ENCODE peak calls at places on chromosomes 4 and X, in eight cellular contexts. One of them, this sample, is unnamed.

GRCh38 chrX:38959736-38960534 is 158.7 kb downstream of the MID1IP1 start:
- DNase-seq in OCI-LY7: no peak
- DNase-seq in brain microvascular endothelial cell: no peak
- DNase-seq in tibial artery: no peak
- DNase-seq in spleen: no peak
- DNase-seq in GM12864: no peak
- DNase-seq in AG04450: no peak
- DNase-seq in stomach: no peak
- DNase-seq in this sample: no peak

GRCh38 chrX:54785901-54786300 is 12.2 kb downstream of the ITIH6 start:
- DNase-seq in OCI-LY7: peak
- DNase-seq in brain microvascular endothelial cell: no peak
- DNase-seq in tibial artery: no peak
- DNase-seq in spleen: no peak
- DNase-seq in GM12864: no peak
- DNase-seq in AG04450: no peak
- DNase-seq in stomach: no peak
- DNase-seq in this sample: no peak

GRCh38 chrX:150361777-150362351 is 1.3 kb upstream of the MAMLD1 start:
- DNase-seq in OCI-LY7: no peak
- DNase-seq in brain microvascular endothelial cell: no peak
- DNase-seq in tibial artery: no peak
- DNase-seq in spleen: peak
- DNase-seq in GM12864: no peak
- DNase-seq in AG04450: no peak
- DNase-seq in stomach: no peak
- DNase-seq in this sample: peak

GRCh38 chr4:37685726-37686372 is 327 bp downstream of the RELL1 start:
- DNase-seq in OCI-LY7: peak
- DNase-seq in brain microvascular endothelial cell: peak
- DNase-seq in tibial artery: peak
- DNase-seq in spleen: no peak
- DNase-seq in GM12864: no peak
- DNase-seq in AG04450: no peak
- DNase-seq in stomach: peak
- DNase-seq in this sample: no peak

GRCh38 chr4:6196871-6197270 is 3.5 kb downstream of the JAKMIP1 start:
- DNase-seq in OCI-LY7: no peak
- DNase-seq in brain microvascular endothelial cell: no peak
- DNase-seq in tibial artery: no peak
- DNase-seq in spleen: peak
- DNase-seq in GM12864: no peak
- DNase-seq in AG04450: no peak
- DNase-seq in stomach: no peak
- DNase-seq in this sample: no peak

GRCh38 chrX:23552289-23552688 is 115.0 kb upstream of the PRDX4 start:
- DNase-seq in OCI-LY7: no peak
- DNase-seq in brain microvascular endothelial cell: no peak
- DNase-seq in tibial artery: no peak
- DNase-seq in spleen: no peak
- DNase-seq in GM12864: no peak
- DNase-seq in AG04450: no peak
- DNase-seq in stomach: no peak
- DNase-seq in this sample: no peak

GRCh38 chr4:26127001-26127400 is 193.8 kb upstream of the RBPJ start:
- DNase-seq in OCI-LY7: no peak
- DNase-seq in brain microvascular endothelial cell: no peak
- DNase-seq in tibial artery: no peak
- DNase-seq in spleen: no peak
- DNase-seq in GM12864: no peak
- DNase-seq in AG04450: no peak
- DNase-seq in stomach: no peak
- DNase-seq in this sample: no peak

GRCh38 chrX:104343408-104344129 is 88.8 kb upstream of the ESX1 start:
- DNase-seq in OCI-LY7: peak
- DNase-seq in brain microvascular endothelial cell: peak
- DNase-seq in tibial artery: peak
- DNase-seq in spleen: no peak
- DNase-seq in GM12864: no peak
- DNase-seq in AG04450: no peak
- DNase-seq in stomach: peak
- DNase-seq in this sample: no peak

GRCh38 chrX:3159995-3160715 is 118.9 kb downstream of the ARSF start:
- DNase-seq in OCI-LY7: no peak
- DNase-seq in brain microvascular endothelial cell: no peak
- DNase-seq in tibial artery: no peak
- DNase-seq in spleen: no peak
- DNase-seq in GM12864: no peak
- DNase-seq in AG04450: no peak
- DNase-seq in stomach: no peak
- DNase-seq in this sample: no peak

GRCh38 chrX:43225626-43226328 is 430.3 kb upstream of the MAOA start:
- DNase-seq in OCI-LY7: no peak
- DNase-seq in brain microvascular endothelial cell: no peak
- DNase-seq in tibial artery: no peak
- DNase-seq in spleen: no peak
- DNase-seq in GM12864: no peak
- DNase-seq in AG04450: no peak
- DNase-seq in stomach: no peak
- DNase-seq in this sample: no peak

GRCh38 chr4:155197757-155198156 is 10.7 kb upstream of the NPY2R start:
- DNase-seq in OCI-LY7: no peak
- DNase-seq in brain microvascular endothelial cell: no peak
- DNase-seq in tibial artery: no peak
- DNase-seq in spleen: no peak
- DNase-seq in GM12864: no peak
- DNase-seq in AG04450: no peak
- DNase-seq in stomach: no peak
- DNase-seq in this sample: no peak

GRCh38 chrX:30488092-30488491 is 89.5 kb downstream of the TASL start:
- DNase-seq in OCI-LY7: no peak
- DNase-seq in brain microvascular endothelial cell: no peak
- DNase-seq in tibial artery: no peak
- DNase-seq in spleen: no peak
- DNase-seq in GM12864: peak
- DNase-seq in AG04450: no peak
- DNase-seq in stomach: no peak
- DNase-seq in this sample: no peak

GRCh38 chr4:143026459-143027170 is 158.1 kb upstream of the USP38 start:
- DNase-seq in OCI-LY7: no peak
- DNase-seq in brain microvascular endothelial cell: no peak
- DNase-seq in tibial artery: no peak
- DNase-seq in spleen: no peak
- DNase-seq in GM12864: no peak
- DNase-seq in AG04450: no peak
- DNase-seq in stomach: no peak
- DNase-seq in this sample: no peak

DNA sequence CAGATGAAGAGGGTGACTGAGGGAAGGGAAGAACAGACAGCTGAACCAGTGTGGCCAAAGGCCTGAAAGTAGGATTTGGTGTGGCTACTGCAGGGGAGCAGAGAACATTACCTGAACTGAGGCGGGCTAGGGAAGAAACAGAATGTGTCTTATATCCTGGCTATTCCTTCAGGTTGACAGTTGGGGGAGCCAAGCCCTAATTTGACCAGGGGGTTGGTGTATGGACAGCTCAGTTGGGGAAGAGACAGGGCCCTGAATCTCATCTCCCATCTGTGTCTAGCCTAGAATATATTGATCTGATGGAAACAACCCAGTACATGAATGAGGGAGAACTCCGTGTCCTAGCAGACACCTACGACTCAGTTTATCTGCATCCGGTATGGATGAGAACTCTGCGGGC is 4.2 kb downstream of the HDAC6 start:
- DNase-seq in OCI-LY7: peak
- DNase-seq in brain microvascular endothelial cell: no peak
- DNase-seq in tibial artery: no peak
- DNase-seq in spleen: no peak
- DNase-seq in GM12864: no peak
- DNase-seq in AG04450: no peak
- DNase-seq in stomach: no peak
- DNase-seq in this sample: no peak
- TF ChIP-seq CTCF in OCI-LY7: peak
- TF ChIP-seq CTCF in brain microvascular endothelial cell: no peak
- TF ChIP-seq CTCF in tibial artery: no peak
- TF ChIP-seq CTCF in spleen: no peak
- TF ChIP-seq CTCF in GM12864: no peak
- TF ChIP-seq CTCF in AG04450: no peak
- TF ChIP-seq CTCF in stomach: no peak
- TF ChIP-seq CTCF in this sample: no peak

DNA sequence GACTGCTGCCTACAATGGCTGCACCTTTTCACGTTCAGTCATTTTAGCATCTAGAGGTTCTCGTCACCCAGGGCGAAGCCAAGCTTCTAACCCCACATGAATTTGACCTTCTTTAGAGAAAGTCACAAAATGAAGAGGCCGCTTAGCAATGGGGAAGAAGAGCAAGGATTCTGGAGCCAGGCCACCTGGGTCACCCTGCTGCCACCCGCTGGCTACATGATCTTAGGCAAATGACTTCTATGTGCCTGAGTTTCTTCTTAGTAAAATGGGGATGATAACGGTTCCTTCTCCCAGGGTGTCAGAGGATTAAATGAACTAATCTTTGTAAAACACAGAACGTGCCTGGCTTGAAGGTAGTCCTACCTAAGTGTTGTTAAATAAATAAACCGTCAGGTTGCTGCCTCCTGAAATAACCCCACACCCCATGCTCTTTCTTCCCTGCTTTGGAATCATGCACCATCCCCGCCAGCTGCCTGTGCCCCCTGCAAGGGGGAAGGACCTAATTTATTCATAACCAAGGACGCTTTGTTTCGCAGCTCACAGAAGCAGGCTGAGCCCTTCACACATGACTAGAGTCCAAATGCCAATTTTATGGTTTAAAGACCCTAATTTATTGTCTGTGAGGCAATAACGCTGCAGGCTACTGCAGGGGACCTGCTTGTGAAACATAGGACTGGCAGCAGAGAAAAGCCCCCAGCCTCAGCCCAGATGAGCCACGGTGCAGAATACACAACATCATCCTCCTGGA is 28.6 kb upstream of the NSG1 start:
- DNase-seq in OCI-LY7: no peak
- DNase-seq in brain microvascular endothelial cell: no peak
- DNase-seq in tibial artery: no peak
- DNase-seq in spleen: no peak
- DNase-seq in GM12864: no peak
- DNase-seq in AG04450: no peak
- DNase-seq in stomach: no peak
- DNase-seq in this sample: no peak
- TF ChIP-seq CTCF in OCI-LY7: peak
- TF ChIP-seq CTCF in brain microvascular endothelial cell: no peak
- TF ChIP-seq CTCF in tibial artery: no peak
- TF ChIP-seq CTCF in spleen: no peak
- TF ChIP-seq CTCF in GM12864: no peak
- TF ChIP-seq CTCF in AG04450: no peak
- TF ChIP-seq CTCF in stomach: no peak
- TF ChIP-seq CTCF in this sample: no peak

DNA sequence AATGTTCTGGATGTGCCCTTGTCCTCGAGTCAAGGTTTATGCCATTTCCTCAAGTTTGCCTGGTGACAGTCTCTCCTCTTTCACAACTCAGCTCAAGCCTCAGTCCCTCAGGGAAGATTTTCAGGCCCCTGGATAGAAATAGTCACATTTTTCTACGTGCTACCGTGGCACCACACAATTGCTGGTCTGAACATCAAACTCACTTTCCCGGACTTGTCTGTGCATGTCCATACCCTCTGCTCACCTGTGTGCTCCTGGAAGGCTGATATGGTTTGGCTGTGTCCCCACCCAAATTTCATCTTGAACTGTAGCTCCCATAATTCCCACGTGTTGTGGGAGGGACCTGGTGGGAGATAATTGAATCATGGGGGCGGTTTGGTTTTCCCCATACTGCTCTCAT is 129.7 kb downstream of the HS3ST1 start:
- DNase-seq in OCI-LY7: no peak
- DNase-seq in brain microvascular endothelial cell: no peak
- DNase-seq in tibial artery: no peak
- DNase-seq in spleen: no peak
- DNase-seq in GM12864: no peak
- DNase-seq in AG04450: no peak
- DNase-seq in stomach: no peak
- DNase-seq in this sample: no peak
- TF ChIP-seq CTCF in OCI-LY7: no peak
- TF ChIP-seq CTCF in brain microvascular endothelial cell: no peak
- TF ChIP-seq CTCF in tibial artery: no peak
- TF ChIP-seq CTCF in spleen: no peak
- TF ChIP-seq CTCF in GM12864: no peak
- TF ChIP-seq CTCF in AG04450: no peak
- TF ChIP-seq CTCF in stomach: no peak
- TF ChIP-seq CTCF in this sample: no peak

GRCh38 chrX:131671714-131672113 is 127.8 kb downstream of the OR13H1 start:
- DNase-seq in OCI-LY7: no peak
- DNase-seq in brain microvascular endothelial cell: no peak
- DNase-seq in tibial artery: no peak
- DNase-seq in spleen: no peak
- DNase-seq in GM12864: no peak
- DNase-seq in AG04450: no peak
- DNase-seq in stomach: no peak
- DNase-seq in this sample: no peak

GRCh38 chrX:131677655-131678628 is 134.1 kb downstream of the OR13H1 start:
- DNase-seq in OCI-LY7: peak
- DNase-seq in brain microvascular endothelial cell: peak
- DNase-seq in tibial artery: no peak
- DNase-seq in spleen: peak
- DNase-seq in GM12864: no peak
- DNase-seq in AG04450: no peak
- DNase-seq in stomach: peak
- DNase-seq in this sample: peak

DNA sequence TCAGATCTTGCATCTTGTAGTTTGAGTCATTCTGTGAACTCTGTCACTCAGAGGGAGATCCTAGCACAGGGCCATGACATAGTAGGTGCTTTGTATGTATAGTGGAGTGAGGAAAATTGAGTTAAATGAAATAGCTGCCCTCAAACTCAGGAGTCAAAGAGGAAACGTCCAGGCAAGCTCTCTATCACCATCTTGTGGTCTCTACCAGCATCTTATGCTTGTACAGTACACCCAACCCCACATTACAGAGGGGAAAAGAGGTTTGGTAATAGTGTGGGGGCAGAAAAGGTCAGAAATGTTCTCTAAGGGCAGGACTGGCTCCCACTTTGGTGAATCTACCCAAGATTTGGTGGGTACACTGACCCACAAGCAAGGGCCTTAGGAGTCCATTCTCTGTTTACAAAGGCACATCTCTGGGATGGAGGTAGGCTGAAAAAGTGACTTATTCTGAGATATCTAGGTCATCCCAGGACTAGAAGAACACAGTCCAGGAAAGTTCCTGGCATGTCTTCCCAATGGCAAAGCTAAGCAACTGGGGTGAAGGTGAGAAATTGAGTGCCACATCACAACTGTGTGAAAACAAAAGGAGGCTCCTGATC is 131.8 kb downstream of the OR13H1 start:
- DNase-seq in OCI-LY7: peak
- DNase-seq in brain microvascular endothelial cell: peak
- DNase-seq in tibial artery: no peak
- DNase-seq in spleen: no peak
- DNase-seq in GM12864: no peak
- DNase-seq in AG04450: no peak
- DNase-seq in stomach: no peak
- DNase-seq in this sample: no peak
- TF ChIP-seq CTCF in OCI-LY7: peak
- TF ChIP-seq CTCF in brain microvascular endothelial cell: peak
- TF ChIP-seq CTCF in tibial artery: no peak
- TF ChIP-seq CTCF in spleen: no peak
- TF ChIP-seq CTCF in GM12864: peak
- TF ChIP-seq CTCF in AG04450: peak
- TF ChIP-seq CTCF in stomach: no peak
- TF ChIP-seq CTCF in this sample: no peak